ENCODE peak calls at places on chromosome 21, in nine cellular contexts. One of them, this sample, is unnamed.

GRCh38 chr21:25362375-25363267 is 244.7 kb downstream of the MRPL39 start:
- DNase-seq in HFFc6: no peak
- DNase-seq in neural progenitor cell: no peak
- DNase-seq in activated T-cell treated with anti-CD3 and anti-CD28 coated beads, Interleukin-2, amount 50 U/mL, for 72 hours: no peak
- DNase-seq in activated naive CD4-positive, alpha-beta T cell: no peak
- DNase-seq in stimulated activated naive CD8-positive, alpha-beta T cell treated with anti-CD3 and anti-CD28 coated beads, Interleukin-15, Interleukin-2, amounts not matched to agents 100 U/mL and 50 U/mL, for 24 hours: no peak
- DNase-seq in ovary: no peak
- DNase-seq in stimulated activated CD4-positive, alpha-beta T cell treated with anti-CD3 and anti-CD28 coated beads, Interleukin-2, amount 100 ng/mL, for 48 hours: no peak
- DNase-seq in thyroid gland: no peak
- DNase-seq in this sample: no peak

GRCh38 chr21:14046401-14046800 is 164.4 kb downstream of the LIPI start:
- DNase-seq in HFFc6: no peak
- DNase-seq in neural progenitor cell: no peak
- DNase-seq in activated T-cell treated with anti-CD3 and anti-CD28 coated beads, Interleukin-2, amount 50 U/mL, for 72 hours: no peak
- DNase-seq in activated naive CD4-positive, alpha-beta T cell: no peak
- DNase-seq in stimulated activated naive CD8-positive, alpha-beta T cell treated with anti-CD3 and anti-CD28 coated beads, Interleukin-15, Interleukin-2, amounts not matched to agents 100 U/mL and 50 U/mL, for 24 hours: no peak
- DNase-seq in ovary: no peak
- DNase-seq in stimulated activated CD4-positive, alpha-beta T cell treated with anti-CD3 and anti-CD28 coated beads, Interleukin-2, amount 100 ng/mL, for 48 hours: no peak
- DNase-seq in thyroid gland: no peak
- DNase-seq in this sample: no peak

GRCh38 chr21:34807146-34807880 is 138.5 kb downstream of the CLIC6 start:
- DNase-seq in HFFc6: peak
- DNase-seq in neural progenitor cell: no peak
- DNase-seq in activated T-cell treated with anti-CD3 and anti-CD28 coated beads, Interleukin-2, amount 50 U/mL, for 72 hours: peak
- DNase-seq in activated naive CD4-positive, alpha-beta T cell: no peak
- DNase-seq in stimulated activated naive CD8-positive, alpha-beta T cell treated with anti-CD3 and anti-CD28 coated beads, Interleukin-15, Interleukin-2, amounts not matched to agents 100 U/mL and 50 U/mL, for 24 hours: peak
- DNase-seq in ovary: no peak
- DNase-seq in stimulated activated CD4-positive, alpha-beta T cell treated with anti-CD3 and anti-CD28 coated beads, Interleukin-2, amount 100 ng/mL, for 48 hours: peak
- DNase-seq in thyroid gland: no peak
- DNase-seq in this sample: no peak

GRCh38 chr21:16588433-16588860 is 858.7 kb downstream of the USP25 start:
- DNase-seq in HFFc6: peak
- DNase-seq in neural progenitor cell: peak
- DNase-seq in activated T-cell treated with anti-CD3 and anti-CD28 coated beads, Interleukin-2, amount 50 U/mL, for 72 hours: no peak
- DNase-seq in activated naive CD4-positive, alpha-beta T cell: no peak
- DNase-seq in stimulated activated naive CD8-positive, alpha-beta T cell treated with anti-CD3 and anti-CD28 coated beads, Interleukin-15, Interleukin-2, amounts not matched to agents 100 U/mL and 50 U/mL, for 24 hours: no peak
- DNase-seq in ovary: peak
- DNase-seq in stimulated activated CD4-positive, alpha-beta T cell treated with anti-CD3 and anti-CD28 coated beads, Interleukin-2, amount 100 ng/mL, for 48 hours: no peak
- DNase-seq in thyroid gland: peak
- DNase-seq in this sample: peak

GRCh38 chr21:36744560-36745231 is 45.8 kb downstream of the SIM2 start:
- DNase-seq in HFFc6: no peak
- DNase-seq in neural progenitor cell: no peak
- DNase-seq in activated T-cell treated with anti-CD3 and anti-CD28 coated beads, Interleukin-2, amount 50 U/mL, for 72 hours: no peak
- DNase-seq in activated naive CD4-positive, alpha-beta T cell: no peak
- DNase-seq in stimulated activated naive CD8-positive, alpha-beta T cell treated with anti-CD3 and anti-CD28 coated beads, Interleukin-15, Interleukin-2, amounts not matched to agents 100 U/mL and 50 U/mL, for 24 hours: no peak
- DNase-seq in ovary: no peak
- DNase-seq in stimulated activated CD4-positive, alpha-beta T cell treated with anti-CD3 and anti-CD28 coated beads, Interleukin-2, amount 100 ng/mL, for 48 hours: no peak
- DNase-seq in thyroid gland: peak
- DNase-seq in this sample: no peak

GRCh38 chr21:35677298-35677841 is 383.0 kb downstream of the SETD4 start:
- DNase-seq in HFFc6: no peak
- DNase-seq in neural progenitor cell: no peak
- DNase-seq in activated T-cell treated with anti-CD3 and anti-CD28 coated beads, Interleukin-2, amount 50 U/mL, for 72 hours: no peak
- DNase-seq in activated naive CD4-positive, alpha-beta T cell: no peak
- DNase-seq in stimulated activated naive CD8-positive, alpha-beta T cell treated with anti-CD3 and anti-CD28 coated beads, Interleukin-15, Interleukin-2, amounts not matched to agents 100 U/mL and 50 U/mL, for 24 hours: no peak
- DNase-seq in ovary: no peak
- DNase-seq in stimulated activated CD4-positive, alpha-beta T cell treated with anti-CD3 and anti-CD28 coated beads, Interleukin-2, amount 100 ng/mL, for 48 hours: no peak
- DNase-seq in thyroid gland: no peak
- DNase-seq in this sample: no peak

GRCh38 chr21:42095581-42095980 is 24.5 kb downstream of the UMODL1 start:
- DNase-seq in HFFc6: no peak
- DNase-seq in neural progenitor cell: no peak
- DNase-seq in activated T-cell treated with anti-CD3 and anti-CD28 coated beads, Interleukin-2, amount 50 U/mL, for 72 hours: no peak
- DNase-seq in activated naive CD4-positive, alpha-beta T cell: no peak
- DNase-seq in stimulated activated naive CD8-positive, alpha-beta T cell treated with anti-CD3 and anti-CD28 coated beads, Interleukin-15, Interleukin-2, amounts not matched to agents 100 U/mL and 50 U/mL, for 24 hours: no peak
- DNase-seq in ovary: no peak
- DNase-seq in stimulated activated CD4-positive, alpha-beta T cell treated with anti-CD3 and anti-CD28 coated beads, Interleukin-2, amount 100 ng/mL, for 48 hours: no peak
- DNase-seq in thyroid gland: no peak
- DNase-seq in this sample: peak

GRCh38 chr21:36350282-36350910 is 30.4 kb downstream of the MORC3 start:
- DNase-seq in HFFc6: peak
- DNase-seq in neural progenitor cell: no peak
- DNase-seq in activated T-cell treated with anti-CD3 and anti-CD28 coated beads, Interleukin-2, amount 50 U/mL, for 72 hours: no peak
- DNase-seq in activated naive CD4-positive, alpha-beta T cell: no peak
- DNase-seq in stimulated activated naive CD8-positive, alpha-beta T cell treated with anti-CD3 and anti-CD28 coated beads, Interleukin-15, Interleukin-2, amounts not matched to agents 100 U/mL and 50 U/mL, for 24 hours: no peak
- DNase-seq in ovary: no peak
- DNase-seq in stimulated activated CD4-positive, alpha-beta T cell treated with anti-CD3 and anti-CD28 coated beads, Interleukin-2, amount 100 ng/mL, for 48 hours: no peak
- DNase-seq in thyroid gland: no peak
- DNase-seq in this sample: no peak

GRCh38 chr21:28257276-28257675 is 735.4 kb downstream of the LTN1 start:
- DNase-seq in HFFc6: no peak
- DNase-seq in neural progenitor cell: no peak
- DNase-seq in activated T-cell treated with anti-CD3 and anti-CD28 coated beads, Interleukin-2, amount 50 U/mL, for 72 hours: no peak
- DNase-seq in activated naive CD4-positive, alpha-beta T cell: no peak
- DNase-seq in stimulated activated naive CD8-positive, alpha-beta T cell treated with anti-CD3 and anti-CD28 coated beads, Interleukin-15, Interleukin-2, amounts not matched to agents 100 U/mL and 50 U/mL, for 24 hours: no peak
- DNase-seq in ovary: no peak
- DNase-seq in stimulated activated CD4-positive, alpha-beta T cell treated with anti-CD3 and anti-CD28 coated beads, Interleukin-2, amount 100 ng/mL, for 48 hours: no peak
- DNase-seq in thyroid gland: no peak
- DNase-seq in this sample: no peak

GRCh38 chr21:41483973-41484372 is 24.0 kb downstream of the TMPRSS2 start:
- DNase-seq in HFFc6: no peak
- DNase-seq in neural progenitor cell: no peak
- DNase-seq in activated T-cell treated with anti-CD3 and anti-CD28 coated beads, Interleukin-2, amount 50 U/mL, for 72 hours: no peak
- DNase-seq in activated naive CD4-positive, alpha-beta T cell: no peak
- DNase-seq in stimulated activated naive CD8-positive, alpha-beta T cell treated with anti-CD3 and anti-CD28 coated beads, Interleukin-15, Interleukin-2, amounts not matched to agents 100 U/mL and 50 U/mL, for 24 hours: no peak
- DNase-seq in ovary: no peak
- DNase-seq in stimulated activated CD4-positive, alpha-beta T cell treated with anti-CD3 and anti-CD28 coated beads, Interleukin-2, amount 100 ng/mL, for 48 hours: no peak
- DNase-seq in thyroid gland: no peak
- DNase-seq in this sample: no peak

GRCh38 chr21:41883582-41883981 is 4.4 kb upstream of the PRDM15 start:
- DNase-seq in HFFc6: no peak
- DNase-seq in neural progenitor cell: no peak
- DNase-seq in activated T-cell treated with anti-CD3 and anti-CD28 coated beads, Interleukin-2, amount 50 U/mL, for 72 hours: no peak
- DNase-seq in activated naive CD4-positive, alpha-beta T cell: no peak
- DNase-seq in stimulated activated naive CD8-positive, alpha-beta T cell treated with anti-CD3 and anti-CD28 coated beads, Interleukin-15, Interleukin-2, amounts not matched to agents 100 U/mL and 50 U/mL, for 24 hours: no peak
- DNase-seq in ovary: no peak
- DNase-seq in stimulated activated CD4-positive, alpha-beta T cell treated with anti-CD3 and anti-CD28 coated beads, Interleukin-2, amount 100 ng/mL, for 48 hours: no peak
- DNase-seq in thyroid gland: no peak
- DNase-seq in this sample: no peak

GRCh38 chr21:35484856-35485255 is 435.8 kb upstream of the RUNX1 start:
- DNase-seq in HFFc6: no peak
- DNase-seq in neural progenitor cell: no peak
- DNase-seq in activated T-cell treated with anti-CD3 and anti-CD28 coated beads, Interleukin-2, amount 50 U/mL, for 72 hours: no peak
- DNase-seq in activated naive CD4-positive, alpha-beta T cell: no peak
- DNase-seq in stimulated activated naive CD8-positive, alpha-beta T cell treated with anti-CD3 and anti-CD28 coated beads, Interleukin-15, Interleukin-2, amounts not matched to agents 100 U/mL and 50 U/mL, for 24 hours: no peak
- DNase-seq in ovary: no peak
- DNase-seq in stimulated activated CD4-positive, alpha-beta T cell treated with anti-CD3 and anti-CD28 coated beads, Interleukin-2, amount 100 ng/mL, for 48 hours: no peak
- DNase-seq in thyroid gland: no peak
- DNase-seq in this sample: no peak

GRCh38 chr21:45460011-45460565 is 55.1 kb downstream of the COL18A1 start:
- DNase-seq in HFFc6: no peak
- DNase-seq in neural progenitor cell: no peak
- DNase-seq in activated T-cell treated with anti-CD3 and anti-CD28 coated beads, Interleukin-2, amount 50 U/mL, for 72 hours: no peak
- DNase-seq in activated naive CD4-positive, alpha-beta T cell: no peak
- DNase-seq in stimulated activated naive CD8-positive, alpha-beta T cell treated with anti-CD3 and anti-CD28 coated beads, Interleukin-15, Interleukin-2, amounts not matched to agents 100 U/mL and 50 U/mL, for 24 hours: no peak
- DNase-seq in ovary: no peak
- DNase-seq in stimulated activated CD4-positive, alpha-beta T cell treated with anti-CD3 and anti-CD28 coated beads, Interleukin-2, amount 100 ng/mL, for 48 hours: no peak
- DNase-seq in thyroid gland: no peak
- DNase-seq in this sample: no peak

GRCh38 chr21:36859744-36860501 is 106.5 kb downstream of the HLCS start:
- DNase-seq in HFFc6: peak
- DNase-seq in neural progenitor cell: no peak
- DNase-seq in activated T-cell treated with anti-CD3 and anti-CD28 coated beads, Interleukin-2, amount 50 U/mL, for 72 hours: peak
- DNase-seq in activated naive CD4-positive, alpha-beta T cell: no peak
- DNase-seq in stimulated activated naive CD8-positive, alpha-beta T cell treated with anti-CD3 and anti-CD28 coated beads, Interleukin-15, Interleukin-2, amounts not matched to agents 100 U/mL and 50 U/mL, for 24 hours: peak
- DNase-seq in ovary: peak
- DNase-seq in stimulated activated CD4-positive, alpha-beta T cell treated with anti-CD3 and anti-CD28 coated beads, Interleukin-2, amount 100 ng/mL, for 48 hours: peak
- DNase-seq in thyroid gland: peak
- DNase-seq in this sample: peak

GRCh38 chr21:38234395-38235142 is 22.2 kb upstream of the KCNJ15 start:
- DNase-seq in HFFc6: no peak
- DNase-seq in neural progenitor cell: no peak
- DNase-seq in activated T-cell treated with anti-CD3 and anti-CD28 coated beads, Interleukin-2, amount 50 U/mL, for 72 hours: no peak
- DNase-seq in activated naive CD4-positive, alpha-beta T cell: no peak
- DNase-seq in stimulated activated naive CD8-positive, alpha-beta T cell treated with anti-CD3 and anti-CD28 coated beads, Interleukin-15, Interleukin-2, amounts not matched to agents 100 U/mL and 50 U/mL, for 24 hours: no peak
- DNase-seq in ovary: no peak
- DNase-seq in stimulated activated CD4-positive, alpha-beta T cell treated with anti-CD3 and anti-CD28 coated beads, Interleukin-2, amount 100 ng/mL, for 48 hours: no peak
- DNase-seq in thyroid gland: peak
- DNase-seq in this sample: no peak

GRCh38 chr21:34129971-34130597 is 56.7 kb downstream of the MRPS6 start:
- DNase-seq in HFFc6: peak
- DNase-seq in neural progenitor cell: peak
- DNase-seq in activated T-cell treated with anti-CD3 and anti-CD28 coated beads, Interleukin-2, amount 50 U/mL, for 72 hours: no peak
- DNase-seq in activated naive CD4-positive, alpha-beta T cell: no peak
- DNase-seq in stimulated activated naive CD8-positive, alpha-beta T cell treated with anti-CD3 and anti-CD28 coated beads, Interleukin-15, Interleukin-2, amounts not matched to agents 100 U/mL and 50 U/mL, for 24 hours: peak
- DNase-seq in ovary: no peak
- DNase-seq in stimulated activated CD4-positive, alpha-beta T cell treated with anti-CD3 and anti-CD28 coated beads, Interleukin-2, amount 100 ng/mL, for 48 hours: no peak
- DNase-seq in thyroid gland: peak
- DNase-seq in this sample: no peak

GRCh38 chr21:34243562-34243961 is 120.2 kb upstream of the KCNE2 start:
- DNase-seq in HFFc6: no peak
- DNase-seq in neural progenitor cell: peak
- DNase-seq in activated T-cell treated with anti-CD3 and anti-CD28 coated beads, Interleukin-2, amount 50 U/mL, for 72 hours: peak
- DNase-seq in activated naive CD4-positive, alpha-beta T cell: no peak
- DNase-seq in stimulated activated naive CD8-positive, alpha-beta T cell treated with anti-CD3 and anti-CD28 coated beads, Interleukin-15, Interleukin-2, amounts not matched to agents 100 U/mL and 50 U/mL, for 24 hours: peak
- DNase-seq in ovary: no peak
- DNase-seq in stimulated activated CD4-positive, alpha-beta T cell treated with anti-CD3 and anti-CD28 coated beads, Interleukin-2, amount 100 ng/mL, for 48 hours: peak
- DNase-seq in thyroid gland: peak
- DNase-seq in this sample: peak

GRCh38 chr21:17343055-17343454 is 169.8 kb upstream of the CXADR start:
- DNase-seq in HFFc6: no peak
- DNase-seq in neural progenitor cell: peak
- DNase-seq in activated T-cell treated with anti-CD3 and anti-CD28 coated beads, Interleukin-2, amount 50 U/mL, for 72 hours: no peak
- DNase-seq in activated naive CD4-positive, alpha-beta T cell: no peak
- DNase-seq in stimulated activated naive CD8-positive, alpha-beta T cell treated with anti-CD3 and anti-CD28 coated beads, Interleukin-15, Interleukin-2, amounts not matched to agents 100 U/mL and 50 U/mL, for 24 hours: no peak
- DNase-seq in ovary: no peak
- DNase-seq in stimulated activated CD4-positive, alpha-beta T cell treated with anti-CD3 and anti-CD28 coated beads, Interleukin-2, amount 100 ng/mL, for 48 hours: no peak
- DNase-seq in thyroid gland: no peak
- DNase-seq in this sample: no peak

GRCh38 chr21:35635261-35635660 is 425.1 kb downstream of the SETD4 start:
- DNase-seq in HFFc6: peak
- DNase-seq in neural progenitor cell: no peak
- DNase-seq in activated T-cell treated with anti-CD3 and anti-CD28 coated beads, Interleukin-2, amount 50 U/mL, for 72 hours: no peak
- DNase-seq in activated naive CD4-positive, alpha-beta T cell: no peak
- DNase-seq in stimulated activated naive CD8-positive, alpha-beta T cell treated with anti-CD3 and anti-CD28 coated beads, Interleukin-15, Interleukin-2, amounts not matched to agents 100 U/mL and 50 U/mL, for 24 hours: no peak
- DNase-seq in ovary: no peak
- DNase-seq in stimulated activated CD4-positive, alpha-beta T cell treated with anti-CD3 and anti-CD28 coated beads, Interleukin-2, amount 100 ng/mL, for 48 hours: no peak
- DNase-seq in thyroid gland: no peak
- DNase-seq in this sample: no peak

GRCh38 chr21:29152936-29153335 is 22.5 kb downstream of the MAP3K7CL start:
- DNase-seq in HFFc6: no peak
- DNase-seq in neural progenitor cell: no peak
- DNase-seq in activated T-cell treated with anti-CD3 and anti-CD28 coated beads, Interleukin-2, amount 50 U/mL, for 72 hours: no peak
- DNase-seq in activated naive CD4-positive, alpha-beta T cell: no peak
- DNase-seq in stimulated activated naive CD8-positive, alpha-beta T cell treated with anti-CD3 and anti-CD28 coated beads, Interleukin-15, Interleukin-2, amounts not matched to agents 100 U/mL and 50 U/mL, for 24 hours: no peak
- DNase-seq in ovary: no peak
- DNase-seq in stimulated activated CD4-positive, alpha-beta T cell treated with anti-CD3 and anti-CD28 coated beads, Interleukin-2, amount 100 ng/mL, for 48 hours: no peak
- DNase-seq in thyroid gland: no peak
- DNase-seq in this sample: no peak

GRCh38 chr21:45126983-45127382 is 52.6 kb downstream of the ADARB1 start:
- DNase-seq in HFFc6: no peak
- DNase-seq in neural progenitor cell: no peak
- DNase-seq in activated T-cell treated with anti-CD3 and anti-CD28 coated beads, Interleukin-2, amount 50 U/mL, for 72 hours: no peak
- DNase-seq in activated naive CD4-positive, alpha-beta T cell: no peak
- DNase-seq in stimulated activated naive CD8-positive, alpha-beta T cell treated with anti-CD3 and anti-CD28 coated beads, Interleukin-15, Interleukin-2, amounts not matched to agents 100 U/mL and 50 U/mL, for 24 hours: no peak
- DNase-seq in ovary: no peak
- DNase-seq in stimulated activated CD4-positive, alpha-beta T cell treated with anti-CD3 and anti-CD28 coated beads, Interleukin-2, amount 100 ng/mL, for 48 hours: no peak
- DNase-seq in thyroid gland: no peak
- DNase-seq in this sample: no peak

GRCh38 chr21:26098758-26099157 is 71.8 kb downstream of the APP start:
- DNase-seq in HFFc6: no peak
- DNase-seq in neural progenitor cell: no peak
- DNase-seq in activated T-cell treated with anti-CD3 and anti-CD28 coated beads, Interleukin-2, amount 50 U/mL, for 72 hours: no peak
- DNase-seq in activated naive CD4-positive, alpha-beta T cell: no peak
- DNase-seq in stimulated activated naive CD8-positive, alpha-beta T cell treated with anti-CD3 and anti-CD28 coated beads, Interleukin-15, Interleukin-2, amounts not matched to agents 100 U/mL and 50 U/mL, for 24 hours: no peak
- DNase-seq in ovary: no peak
- DNase-seq in stimulated activated CD4-positive, alpha-beta T cell treated with anti-CD3 and anti-CD28 coated beads, Interleukin-2, amount 100 ng/mL, for 48 hours: no peak
- DNase-seq in thyroid gland: no peak
- DNase-seq in this sample: no peak

GRCh38 chr21:39630191-39630591 is 17.5 kb downstream of the B3GALT5 start:
- DNase-seq in HFFc6: peak
- DNase-seq in neural progenitor cell: no peak
- DNase-seq in activated T-cell treated with anti-CD3 and anti-CD28 coated beads, Interleukin-2, amount 50 U/mL, for 72 hours: no peak
- DNase-seq in activated naive CD4-positive, alpha-beta T cell: no peak
- DNase-seq in stimulated activated naive CD8-positive, alpha-beta T cell treated with anti-CD3 and anti-CD28 coated beads, Interleukin-15, Interleukin-2, amounts not matched to agents 100 U/mL and 50 U/mL, for 24 hours: no peak
- DNase-seq in ovary: no peak
- DNase-seq in stimulated activated CD4-positive, alpha-beta T cell treated with anti-CD3 and anti-CD28 coated beads, Interleukin-2, amount 100 ng/mL, for 48 hours: no peak
- DNase-seq in thyroid gland: no peak
- DNase-seq in this sample: no peak

GRCh38 chr21:28336299-28336698 is 656.4 kb downstream of the LTN1 start:
- DNase-seq in HFFc6: peak
- DNase-seq in neural progenitor cell: peak
- DNase-seq in activated T-cell treated with anti-CD3 and anti-CD28 coated beads, Interleukin-2, amount 50 U/mL, for 72 hours: no peak
- DNase-seq in activated naive CD4-positive, alpha-beta T cell: no peak
- DNase-seq in stimulated activated naive CD8-positive, alpha-beta T cell treated with anti-CD3 and anti-CD28 coated beads, Interleukin-15, Interleukin-2, amounts not matched to agents 100 U/mL and 50 U/mL, for 24 hours: no peak
- DNase-seq in ovary: peak
- DNase-seq in stimulated activated CD4-positive, alpha-beta T cell treated with anti-CD3 and anti-CD28 coated beads, Interleukin-2, amount 100 ng/mL, for 48 hours: no peak
- DNase-seq in thyroid gland: no peak
- DNase-seq in this sample: peak

GRCh38 chr21:43936186-43936967 is 71.4 kb downstream of the AGPAT3 start:
- DNase-seq in HFFc6: no peak
- DNase-seq in neural progenitor cell: no peak
- DNase-seq in activated T-cell treated with anti-CD3 and anti-CD28 coated beads, Interleukin-2, amount 50 U/mL, for 72 hours: no peak
- DNase-seq in activated naive CD4-positive, alpha-beta T cell: no peak
- DNase-seq in stimulated activated naive CD8-positive, alpha-beta T cell treated with anti-CD3 and anti-CD28 coated beads, Interleukin-15, Interleukin-2, amounts not matched to agents 100 U/mL and 50 U/mL, for 24 hours: no peak
- DNase-seq in ovary: no peak
- DNase-seq in stimulated activated CD4-positive, alpha-beta T cell treated with anti-CD3 and anti-CD28 coated beads, Interleukin-2, amount 100 ng/mL, for 48 hours: no peak
- DNase-seq in thyroid gland: no peak
- DNase-seq in this sample: no peak

GRCh38 chr21:42724226-42724920 is 71.0 kb downstream of the PDE9A start:
- DNase-seq in HFFc6: peak
- DNase-seq in neural progenitor cell: no peak
- DNase-seq in activated T-cell treated with anti-CD3 and anti-CD28 coated beads, Interleukin-2, amount 50 U/mL, for 72 hours: no peak
- DNase-seq in activated naive CD4-positive, alpha-beta T cell: no peak
- DNase-seq in stimulated activated naive CD8-positive, alpha-beta T cell treated with anti-CD3 and anti-CD28 coated beads, Interleukin-15, Interleukin-2, amounts not matched to agents 100 U/mL and 50 U/mL, for 24 hours: no peak
- DNase-seq in ovary: no peak
- DNase-seq in stimulated activated CD4-positive, alpha-beta T cell treated with anti-CD3 and anti-CD28 coated beads, Interleukin-2, amount 100 ng/mL, for 48 hours: no peak
- DNase-seq in thyroid gland: peak
- DNase-seq in this sample: no peak

GRCh38 chr21:45423968-45424853 is 19.2 kb downstream of the COL18A1 start:
- DNase-seq in HFFc6: no peak
- DNase-seq in neural progenitor cell: no peak
- DNase-seq in activated T-cell treated with anti-CD3 and anti-CD28 coated beads, Interleukin-2, amount 50 U/mL, for 72 hours: no peak
- DNase-seq in activated naive CD4-positive, alpha-beta T cell: no peak
- DNase-seq in stimulated activated naive CD8-positive, alpha-beta T cell treated with anti-CD3 and anti-CD28 coated beads, Interleukin-15, Interleukin-2, amounts not matched to agents 100 U/mL and 50 U/mL, for 24 hours: no peak
- DNase-seq in ovary: no peak
- DNase-seq in stimulated activated CD4-positive, alpha-beta T cell treated with anti-CD3 and anti-CD28 coated beads, Interleukin-2, amount 100 ng/mL, for 48 hours: no peak
- DNase-seq in thyroid gland: no peak
- DNase-seq in this sample: no peak

GRCh38 chr21:34602061-34602460 is 12.9 kb downstream of the RCAN1 start:
- DNase-seq in HFFc6: no peak
- DNase-seq in neural progenitor cell: no peak
- DNase-seq in activated T-cell treated with anti-CD3 and anti-CD28 coated beads, Interleukin-2, amount 50 U/mL, for 72 hours: no peak
- DNase-seq in activated naive CD4-positive, alpha-beta T cell: no peak
- DNase-seq in stimulated activated naive CD8-positive, alpha-beta T cell treated with anti-CD3 and anti-CD28 coated beads, Interleukin-15, Interleukin-2, amounts not matched to agents 100 U/mL and 50 U/mL, for 24 hours: no peak
- DNase-seq in ovary: no peak
- DNase-seq in stimulated activated CD4-positive, alpha-beta T cell treated with anti-CD3 and anti-CD28 coated beads, Interleukin-2, amount 100 ng/mL, for 48 hours: no peak
- DNase-seq in thyroid gland: no peak
- DNase-seq in this sample: no peak

GRCh38 chr21:31731112-31731801 is 661 bp downstream of the SCAF4 start:
- DNase-seq in HFFc6: no peak
- DNase-seq in neural progenitor cell: peak
- DNase-seq in activated T-cell treated with anti-CD3 and anti-CD28 coated beads, Interleukin-2, amount 50 U/mL, for 72 hours: peak
- DNase-seq in activated naive CD4-positive, alpha-beta T cell: peak
- DNase-seq in stimulated activated naive CD8-positive, alpha-beta T cell treated with anti-CD3 and anti-CD28 coated beads, Interleukin-15, Interleukin-2, amounts not matched to agents 100 U/mL and 50 U/mL, for 24 hours: peak
- DNase-seq in ovary: peak
- DNase-seq in stimulated activated CD4-positive, alpha-beta T cell treated with anti-CD3 and anti-CD28 coated beads, Interleukin-2, amount 100 ng/mL, for 48 hours: peak
- DNase-seq in thyroid gland: peak
- DNase-seq in this sample: peak

GRCh38 chr21:44734026-44734745 is 22.8 kb upstream of the TSPEAR start:
- DNase-seq in HFFc6: no peak
- DNase-seq in neural progenitor cell: no peak
- DNase-seq in activated T-cell treated with anti-CD3 and anti-CD28 coated beads, Interleukin-2, amount 50 U/mL, for 72 hours: no peak
- DNase-seq in activated naive CD4-positive, alpha-beta T cell: no peak
- DNase-seq in stimulated activated naive CD8-positive, alpha-beta T cell treated with anti-CD3 and anti-CD28 coated beads, Interleukin-15, Interleukin-2, amounts not matched to agents 100 U/mL and 50 U/mL, for 24 hours: no peak
- DNase-seq in ovary: no peak
- DNase-seq in stimulated activated CD4-positive, alpha-beta T cell treated with anti-CD3 and anti-CD28 coated beads, Interleukin-2, amount 100 ng/mL, for 48 hours: no peak
- DNase-seq in thyroid gland: no peak
- DNase-seq in this sample: no peak

GRCh38 chr21:35204850-35205564 is 155.9 kb upstream of the RUNX1 start:
- DNase-seq in HFFc6: peak
- DNase-seq in neural progenitor cell: no peak
- DNase-seq in activated T-cell treated with anti-CD3 and anti-CD28 coated beads, Interleukin-2, amount 50 U/mL, for 72 hours: no peak
- DNase-seq in activated naive CD4-positive, alpha-beta T cell: no peak
- DNase-seq in stimulated activated naive CD8-positive, alpha-beta T cell treated with anti-CD3 and anti-CD28 coated beads, Interleukin-15, Interleukin-2, amounts not matched to agents 100 U/mL and 50 U/mL, for 24 hours: no peak
- DNase-seq in ovary: peak
- DNase-seq in stimulated activated CD4-positive, alpha-beta T cell treated with anti-CD3 and anti-CD28 coated beads, Interleukin-2, amount 100 ng/mL, for 48 hours: peak
- DNase-seq in thyroid gland: peak
- DNase-seq in this sample: no peak

This sample was measured in NCI-H82.